ENCODE peak calls at places on chromosome 12, in seven cellular contexts. Z is ureter, T is mesendoderm, K is ACHN, Q is astrocyte of the cerebellum, B is cardiac fibroblast, D is T-helper 17 cell. J is an unnamed sample.

GRCh38 chr12:19192709-19193108 is 63.2 kb downstream of the PLEKHA5 start:
- DNase-seq in Z (no peak), T (no peak), K (no peak), Q (no peak), B (no peak), D (no peak), J (no peak)

GRCh38 chr12:6639151-6639773 is 3.5 kb upstream of the LPAR5 start:
- DNase-seq in Z (no peak), T (no peak), K (no peak), Q (no peak), B (no peak), D (no peak), J (no peak)

GRCh38 chr12:67716817-67717216 is 68.3 kb downstream of the DYRK2 start:
- DNase-seq in Z (no peak), T (no peak), K (peak), Q (peak), B (peak), D (no peak), J (peak)

GRCh38 chr12:86601550-86602308 is 345.5 kb upstream of the MGAT4C start:
- DNase-seq in Z (no peak), T (no peak), K (no peak), Q (no peak), B (no peak), D (no peak), J (no peak)

GRCh38 chr12:52884526-52885293 is 20.2 kb downstream of the KRT8 start:
- DNase-seq in Z (peak), T (peak), K (peak), Q (no peak), B (peak), D (peak), J (peak)

GRCh38 chr12:70288817-70289216 is 45.6 kb downstream of the CNOT2 start:
- DNase-seq in Z (no peak), T (no peak), K (no peak), Q (no peak), B (no peak), D (no peak), J (no peak)

GRCh38 chr12:11813422-11813813 is 163.9 kb downstream of the ETV6 start:
- DNase-seq in Z (no peak), T (peak), K (no peak), Q (no peak), B (no peak), D (no peak), J (no peak)

GRCh38 chr12:86496595-86496994 is 240.4 kb upstream of the MGAT4C start:
- DNase-seq in Z (no peak), T (no peak), K (no peak), Q (no peak), B (no peak), D (no peak), J (no peak)

GRCh38 chr12:119835068-119835467 is 42.1 kb downstream of the CIT start:
- DNase-seq in Z (no peak), T (peak), K (peak), Q (no peak), B (peak), D (no peak), J (peak)

GRCh38 chr12:89273525-89273924 is 78.8 kb downstream of the DUSP6 start:
- DNase-seq in Z (no peak), T (no peak), K (no peak), Q (no peak), B (no peak), D (no peak), J (no peak)

GRCh38 chr12:10409387-10409786 is at the start of gene KLRC4:
- DNase-seq in Z (no peak), T (no peak), K (no peak), Q (no peak), B (peak), D (no peak), J (no peak)

GRCh38 chr12:130367523-130367922 is 29.8 kb downstream of the PIWIL1 start:
- DNase-seq in Z (no peak), T (no peak), K (no peak), Q (no peak), B (no peak), D (no peak), J (no peak)

GRCh38 chr12:19886805-19887105 is 447.5 kb downstream of the AEBP2 start:
- DNase-seq in Z (no peak), T (no peak), K (no peak), Q (no peak), B (no peak), D (no peak), J (peak)

GRCh38 chr12:47222960-47223847 is 143.4 kb upstream of the AMIGO2 start:
- DNase-seq in Z (no peak), T (peak), K (no peak), Q (no peak), B (peak), D (no peak), J (no peak)